ENCODE peak calls at places on chromosomes 13 and 19, in five cellular contexts. S, Y, R, Z and X are unnamed samples.

GRCh38 chr19:30376826-30377425 is 4.7 kb downstream of the ZNF536 start:
- DNase-seq in Z (no peak), R (no peak), S (no peak), Y (no peak), X (no peak)

GRCh38 chr13:69468624-69469023 is 639.0 kb upstream of the ATXN8OS start:
- DNase-seq in S (no peak), Y (no peak), R (no peak), Z (no peak), X (no peak)

GRCh38 chr19:3389876-3390361 is 23.5 kb downstream of the NFIC start:
- DNase-seq in Y (no peak), S (no peak), R (no peak), Z (peak; percentile 70), X (no peak)

GRCh38 chr19:52670046-52670445 is 31.9 kb upstream of the ZNF83 start:
- DNase-seq in Z (no peak), Y (peak; percentile 98), S (no peak), R (no peak), X (no peak)

GRCh38 chr13:95641291-95641811 is 3.2 kb downstream of the DZIP1 start:
- DNase-seq in R (no peak), Y (no peak), S (no peak), Z (no peak), X (no peak)

GRCh38 chr13:29605860-29606526 is 10.5 kb upstream of the SLC7A1 start:
- DNase-seq in Z (no peak), S (no peak), Y (no peak), R (no peak), X (no peak)

GRCh38 chr13:89812856-89813255 is 1534.6 kb upstream of the MIR17HG start:
- DNase-seq in S (no peak), Y (no peak), Z (no peak), R (no peak), X (no peak)

GRCh38 chr13:41606646-41607045 is 149.3 kb downstream of the RGCC start:
- DNase-seq in S (no peak), Z (no peak), Y (no peak), R (no peak), X (no peak)

GRCh38 chr19:5205937-5206750 is 134.5 kb downstream of the PTPRS start:
- DNase-seq in Y (no peak), R (no peak), Z (no peak), S (no peak), X (no peak)

GRCh38 chr13:112446867-112447266 is 70.7 kb downstream of the SPACA7 start:
- DNase-seq in Y (no peak), S (no peak), Z (no peak), R (no peak), X (peak; percentile 9)

DNA sequence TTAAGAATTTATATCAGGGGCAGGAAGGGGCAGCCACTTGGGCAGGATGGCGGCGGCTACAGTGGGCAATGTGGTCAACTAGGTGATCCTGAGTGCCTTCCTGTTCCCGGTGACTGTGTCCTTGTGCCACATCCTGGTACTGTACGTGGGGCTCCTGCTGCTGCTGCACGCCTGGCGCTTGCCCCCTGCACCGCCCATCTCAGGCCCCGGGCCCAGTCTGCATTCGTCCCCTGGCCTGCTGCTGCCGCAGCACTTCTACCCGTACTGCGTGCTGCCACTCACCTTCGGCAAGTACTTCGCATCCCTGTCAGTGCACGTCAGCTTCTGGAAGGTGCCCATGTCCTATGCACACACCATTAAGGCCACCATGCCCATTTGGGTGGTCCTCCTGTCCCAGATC is 40.1 kb downstream of the IFT88 start:
- DNase-seq in S (no peak), R (no peak), Z (no peak), Y (no peak), X (no peak)
- TF ChIP-seq CTCF in S (no peak), R (no peak), Z (no peak), Y (no peak), X (no peak)

GRCh38 chr13:22270881-22271280 is 600.0 kb downstream of the FGF9 start:
- DNase-seq in R (no peak), S (no peak), Y (no peak), Z (no peak), X (no peak)

GRCh38 chr13:22271963-22272362 is 601.1 kb downstream of the FGF9 start:
- DNase-seq in R (no peak), S (no peak), Z (no peak), Y (no peak), X (no peak)

GRCh38 chr13:22278336-22278929 is 607.6 kb downstream of the FGF9 start:
- DNase-seq in S (peak; percentile 18), R (peak; percentile 16), Y (peak; percentile 38), Z (peak; percentile 65), X (peak; percentile 41)

DNA sequence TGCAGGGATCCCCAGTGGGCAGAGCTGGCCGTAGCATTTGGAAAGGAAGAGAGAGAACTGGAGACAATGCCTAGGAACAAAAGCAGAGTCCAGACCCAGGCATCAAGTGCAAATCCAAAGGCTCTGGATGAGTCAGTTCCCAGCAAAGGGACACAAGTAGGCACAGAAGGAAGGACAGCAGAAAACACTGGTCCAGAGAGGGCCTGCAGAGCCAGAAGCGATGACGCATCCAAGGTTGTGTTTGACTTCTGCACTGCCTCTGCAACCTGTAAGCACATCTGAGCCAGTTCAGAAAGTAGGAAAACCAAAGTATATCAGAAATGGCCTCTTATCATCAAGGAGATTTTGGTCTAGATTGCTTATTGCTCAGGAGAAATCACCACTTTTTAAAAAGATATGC is 604.5 kb downstream of the FGF9 start:
- DNase-seq in Y (no peak), S (no peak), R (no peak), Z (no peak), X (no peak)
- TF ChIP-seq CTCF in Y (no peak), S (no peak), R (no peak), Z (no peak), X (no peak)

GRCh38 chr19:799076-799881 is 2.0 kb downstream of the PTBP1 start:
- DNase-seq in Y (peak; percentile 47), Z (peak; percentile 61), S (no peak), R (no peak), X (no peak)
- TF ChIP-seq CTCF in Y (peak; percentile 40), Z (peak; percentile 41), S (peak; percentile 34), R (peak; percentile 45), X (no peak)

DNA sequence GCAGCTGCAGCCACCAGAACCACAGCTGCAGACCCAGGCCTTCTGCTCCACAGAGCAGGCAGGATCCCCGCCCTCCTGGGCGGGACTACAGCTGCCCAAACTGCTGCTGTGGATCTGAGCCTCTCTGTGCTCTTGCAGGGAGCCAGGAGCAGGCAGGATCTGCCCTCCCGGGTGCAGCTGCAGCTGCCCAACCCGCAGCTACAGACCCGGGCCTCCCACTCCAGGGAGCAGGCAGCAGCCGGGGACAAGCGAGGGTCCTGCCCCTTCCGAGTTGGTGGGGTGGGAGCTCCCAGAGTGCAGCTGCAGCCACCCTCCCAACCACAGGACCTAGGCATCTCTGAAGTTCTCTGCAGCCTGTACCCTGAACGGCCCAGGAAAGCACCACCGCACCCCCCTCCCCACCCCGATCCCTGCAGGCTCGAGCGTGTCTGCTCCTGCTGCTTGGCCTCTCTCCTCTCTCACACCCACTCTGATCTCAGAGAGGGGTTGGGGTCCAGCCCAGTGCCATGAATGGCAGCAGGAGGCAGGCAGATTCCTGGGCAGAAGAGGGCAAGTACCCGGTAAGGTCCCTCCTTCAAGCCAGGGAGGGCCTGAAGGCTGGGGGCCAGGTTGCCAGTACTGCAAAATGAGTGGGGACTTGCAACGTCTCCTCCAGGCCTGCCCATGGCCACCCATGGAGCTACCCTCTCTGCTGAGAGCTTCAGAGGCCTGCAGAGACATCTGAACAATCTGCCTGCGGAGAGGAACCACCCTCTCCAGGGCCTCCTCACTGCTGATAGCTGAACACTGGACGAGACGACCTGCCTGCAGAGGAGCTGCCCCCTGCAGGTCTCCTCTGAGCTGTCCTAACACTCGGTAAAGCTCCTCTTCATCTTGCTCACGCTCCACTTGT is 16.4 kb upstream of the EMP3 start:
- DNase-seq in S (no peak), R (no peak), Y (peak; percentile 36), Z (no peak), X (no peak)
- TF ChIP-seq CTCF in S (peak; percentile 46), R (peak; percentile 26), Y (peak; percentile 35), Z (peak; percentile 34), X (no peak)

DNA sequence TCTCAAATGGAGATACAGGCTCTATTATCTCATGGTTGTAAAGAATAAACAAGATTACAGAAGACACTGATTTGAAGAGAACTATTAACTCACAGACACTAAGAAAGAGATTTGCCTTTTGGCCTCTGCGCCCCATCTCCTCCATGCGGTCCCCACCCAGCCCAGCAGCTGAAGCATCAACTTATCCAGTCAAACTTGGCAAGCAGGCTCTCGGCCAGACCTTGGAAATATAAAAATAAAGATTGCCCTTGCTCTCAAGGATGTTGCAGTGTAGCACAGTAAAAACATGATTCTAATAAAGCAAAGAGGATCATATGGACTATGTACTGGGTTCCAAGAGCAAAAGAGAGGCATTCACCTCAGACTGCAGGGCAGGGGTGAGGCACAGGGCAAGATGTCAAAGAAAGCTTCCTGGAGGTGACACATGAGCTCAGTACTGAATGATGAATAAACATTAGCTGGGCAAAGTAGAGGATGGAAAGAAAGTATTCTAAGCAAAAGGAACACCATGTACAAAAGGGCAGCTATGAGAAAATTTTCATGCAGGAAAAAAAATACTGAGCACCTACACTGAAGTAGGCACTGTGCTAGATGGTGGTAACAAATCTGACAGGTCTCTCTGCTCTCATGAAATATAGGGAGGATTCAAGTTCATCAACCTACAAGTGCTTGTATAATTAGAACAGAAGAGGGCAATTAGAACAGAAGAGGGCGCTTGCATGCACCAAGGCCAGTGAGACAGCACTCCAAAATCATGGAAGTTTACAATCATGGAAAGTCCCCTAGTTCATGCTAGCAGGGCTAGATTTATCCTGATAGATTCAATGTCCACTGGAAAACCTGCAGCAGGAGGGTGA is 85.0 kb downstream of the SACS start:
- DNase-seq in Z (peak; percentile 54), R (no peak), Y (no peak), S (no peak), X (no peak)
- TF ChIP-seq CTCF in Z (peak; percentile 22), R (no peak), Y (no peak), S (no peak), X (no peak)

GRCh38 chr13:113781571-113781970 is 22.5 kb downstream of the TMEM255B start:
- DNase-seq in R (no peak), Y (peak; percentile 76), S (no peak), Z (no peak), X (no peak)
- TF ChIP-seq CTCF in R (no peak), Y (no peak), S (no peak), Z (no peak), X (no peak)

GRCh38 chr13:28408235-28408848 is 86.6 kb downstream of the FLT1 start:
- DNase-seq in Y (no peak), Z (no peak), S (no peak), R (no peak), X (no peak)

GRCh38 chr13:28402057-28402381 is 92.9 kb downstream of the FLT1 start:
- DNase-seq in S (peak; percentile 7), Y (no peak), R (no peak), Z (no peak), X (no peak)

GRCh38 chr13:28410096-28410495 is 84.8 kb downstream of the FLT1 start:
- DNase-seq in Z (no peak), Y (no peak), S (no peak), R (no peak), X (no peak)

GRCh38 chr13:28409648-28410047 is 85.3 kb downstream of the FLT1 start:
- DNase-seq in Y (no peak), R (no peak), S (no peak), Z (no peak), X (no peak)

DNA sequence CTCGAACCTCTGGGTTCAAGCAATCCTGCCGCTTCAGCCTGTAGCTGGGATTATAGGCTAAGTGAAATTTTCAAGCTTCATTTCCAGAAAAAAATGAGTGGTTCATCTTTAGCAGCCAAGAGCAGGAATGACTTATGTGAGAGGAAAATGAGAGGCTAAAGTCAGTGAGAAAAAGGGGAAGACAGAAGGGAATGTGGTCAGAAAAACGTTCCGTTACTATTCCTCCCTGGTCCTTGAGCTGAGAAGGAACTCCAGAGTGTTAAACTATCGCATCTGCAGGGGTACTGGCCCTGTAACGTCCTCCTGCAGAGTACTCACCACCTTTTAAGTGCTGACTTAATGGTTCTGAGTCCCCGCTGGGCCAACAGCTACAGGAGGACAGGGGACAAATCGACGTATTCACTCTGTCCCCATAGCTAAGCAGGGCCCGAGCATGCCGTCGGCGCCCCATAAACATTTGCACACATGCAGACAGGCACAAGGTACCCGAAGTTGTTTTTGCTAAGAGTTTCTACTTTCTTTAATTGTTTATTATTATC is 88.1 kb downstream of the FLT1 start:
- DNase-seq in Z (no peak), R (no peak), S (no peak), Y (no peak), X (no peak)
- TF ChIP-seq CTCF in Z (no peak), R (no peak), S (no peak), Y (no peak), X (no peak)